ENCODE peak calls at places on chromosomes 5 and 9, in six cellular contexts. N is HT1080; L is stimulated activated CD8-positive, alpha-beta memory T cell treated with anti-CD3 and anti-CD28 coated beads, Interleukin-4, amount 100 ng/mL, for 1 hour; W is WTC11; E is right lobe of liver; K is right cardiac atrium. C is an unnamed sample.

GRCh38 chr5:157328277-157328912 is 62.5 kb downstream of the CYFIP2 start:
- DNase-seq in W (peak; percentile 45), N (peak; percentile 63), L (peak; percentile 32), E (peak; percentile 61), K (peak; percentile 86), C (peak; percentile 73)

GRCh38 chr9:127347831-127348699 is 48.9 kb upstream of the SLC2A8 start:
- DNase-seq in L (no peak), K (no peak), W (no peak), E (no peak), N (no peak), C (peak; percentile 28)

GRCh38 chr9:20898885-20899554 is 132.4 kb downstream of the HACD4 start:
- DNase-seq in E (no peak), K (no peak), N (peak; percentile 30), W (no peak), L (no peak), C (no peak)

GRCh38 chr5:139126711-139127111 is 71.5 kb downstream of the SIL1 start:
- DNase-seq in E (no peak), K (peak; percentile 58), N (no peak), W (no peak), L (no peak), C (no peak)

GRCh38 chr9:125982798-125983406 is 235.7 kb downstream of the PBX3 start:
- DNase-seq in L (no peak), W (no peak), K (no peak), N (no peak), E (peak; percentile 0), C (no peak)

GRCh38 chr9:127178646-127179632 is 56.5 kb upstream of the ANGPTL2 start:
- DNase-seq in K (no peak), E (no peak), N (no peak), W (peak; percentile 20), L (no peak), C (no peak)

GRCh38 chr9:114196924-114197570 is 41.7 kb downstream of the COL27A1 start:
- DNase-seq in E (no peak), N (no peak), W (no peak), K (no peak), L (no peak), C (no peak)

GRCh38 chr9:134637696-134638502 is 3.7 kb upstream of the COL5A1 start:
- DNase-seq in L (no peak), W (no peak), N (no peak), E (no peak), K (peak; percentile 32), C (no peak)

GRCh38 chr9:137778914-137779313 is 98.7 kb upstream of the CACNA1B start:
- DNase-seq in K (no peak), L (no peak), E (no peak), N (no peak), W (no peak), C (no peak)

GRCh38 chr5:172954277-172954676 is 4.9 kb upstream of the RPL26L1 start:
- DNase-seq in N (no peak), W (no peak), E (no peak), K (peak; percentile 9), L (no peak), C (no peak)

GRCh38 chr9:130090915-130091314 is 37.2 kb downstream of the GPR107 start:
- DNase-seq in E (no peak), W (no peak), K (no peak), L (no peak), N (no peak), C (no peak)

GRCh38 chr5:61731267-61731945 is 399.3 kb downstream of the ZSWIM6 start:
- DNase-seq in L (no peak), W (no peak), N (no peak), K (no peak), E (no peak), C (no peak)

GRCh38 chr5:76765249-76765648 is 49.3 kb downstream of the F2R start:
- DNase-seq in W (no peak), L (no peak), N (no peak), E (no peak), K (no peak), C (no peak)

GRCh38 chr5:149853019-149853648 is 91.5 kb downstream of the PDE6A start:
- DNase-seq in E (peak; percentile 68), W (peak; percentile 82), L (peak; percentile 12), K (peak; percentile 90), N (peak; percentile 61), C (peak; percentile 58)

GRCh38 chr5:68478306-68479091 is 262.9 kb downstream of the PIK3R1 start:
- DNase-seq in N (no peak), K (peak; percentile 48), W (no peak), E (no peak), L (no peak), C (no peak)

GRCh38 chr5:36944607-36945225 is 68.1 kb downstream of the NIPBL start:
- DNase-seq in K (no peak), E (no peak), L (no peak), W (no peak), N (peak; percentile 26), C (peak; percentile 49)

GRCh38 chr9:113528088-113528487 is 64.6 kb downstream of the RGS3 start:
- DNase-seq in W (no peak), L (no peak), N (no peak), E (no peak), K (no peak), C (no peak)

GRCh38 chr9:81898851-81899250 is 29.4 kb upstream of the SPATA31D4 start:
- DNase-seq in L (no peak), E (no peak), K (no peak), W (no peak), N (no peak), C (no peak)

GRCh38 chr5:141641634-141642278 is 5.0 kb downstream of the RELL2 start:
- DNase-seq in W (no peak), N (peak; percentile 85), K (no peak), L (no peak), E (no peak), C (no peak)

GRCh38 chr5:164048527-164048926 is 543.1 kb downstream of the MAT2B start:
- DNase-seq in E (no peak), L (no peak), N (no peak), W (no peak), K (no peak), C (no peak)

GRCh38 chr5:122222580-122222979 is 89.5 kb upstream of the SNCAIP start:
- DNase-seq in L (no peak), N (no peak), K (peak; percentile 37), E (no peak), W (no peak), C (no peak)

GRCh38 chr5:77957-78804 is 13.8 kb upstream of the PLEKHG4B start:
- DNase-seq in N (peak; percentile 72), L (no peak), E (no peak), K (no peak), W (no peak), C (peak; percentile 32)

GRCh38 chr9:100317706-100318105 is 35.0 kb downstream of the TEX10 start:
- DNase-seq in L (no peak), N (peak; percentile 63), W (no peak), K (no peak), E (no peak), C (no peak)

GRCh38 chr5:6773342-6774035 is 60.3 kb downstream of the TENT4A start:
- DNase-seq in L (no peak), N (no peak), K (peak; percentile 33), W (no peak), E (no peak), C (no peak)

GRCh38 chr9:79651251-79651795 is 79.6 kb downstream of the TLE4 start:
- DNase-seq in K (peak; percentile 49), E (no peak), L (no peak), W (no peak), N (no peak), C (no peak)

C was measured in HepG2.